ENCODE peak calls at places on chromosomes 3 and 15, in nine cellular contexts. W is cardiac fibroblast; U is stimulated activated CD8-positive, alpha-beta memory T cell treated with anti-CD3 and anti-CD28 coated beads, Interleukin-15, amount 100 ng/mL, for 1 hour; A is EL; M is anterior cingulate cortex; F is HCT116; K is HL-60; H is stimulated activated CD4-positive, alpha-beta T cell treated with anti-CD3 and anti-CD28 coated beads, Interleukin-1b, Interleukin-23, amount 100 ng/mL, for 24 hours; I is astrocyte of the spinal cord. X is an unnamed sample.

GRCh38 chr15:101207867-101208288 is 44.0 kb downstream of the CHSY1 start:
- DNase-seq in U (no peak), F (no peak), I (peak), H (no peak), A (peak), M (no peak), W (peak), K (peak), X (no peak)

GRCh38 chr15:40244961-40245523 is 6.2 kb downstream of the PAK6 start:
- DNase-seq in I (no peak), K (no peak), A (no peak), M (no peak), W (no peak), U (no peak), F (no peak), H (no peak), X (no peak)

GRCh38 chr3:135513106-135514063 is 452.1 kb upstream of the PPP2R3A start:
- DNase-seq in M (no peak), I (peak), W (peak), U (no peak), F (peak), A (peak), H (no peak), K (no peak), X (no peak)

GRCh38 chr3:56923546-56924224 is 121.9 kb upstream of the ARHGEF3 start:
- DNase-seq in K (no peak), A (peak), F (peak), H (no peak), I (peak), W (peak), U (peak), M (no peak), X (no peak)

GRCh38 chr15:81388431-81388760 is 14.4 kb upstream of the TMC3 start:
- DNase-seq in U (no peak), F (no peak), W (no peak), I (no peak), K (no peak), M (no peak), A (no peak), H (no peak), X (no peak)

GRCh38 chr15:25795712-25796111 is 67.4 kb downstream of the ATP10A start:
- DNase-seq in A (no peak), H (no peak), W (no peak), U (no peak), I (no peak), F (no peak), M (no peak), K (no peak), X (no peak)

GRCh38 chr3:122301063-122301462 is 24.0 kb upstream of the CSTA start:
- DNase-seq in M (no peak), I (no peak), K (no peak), H (no peak), W (no peak), U (no peak), A (no peak), F (no peak), X (no peak)

GRCh38 chr3:53704363-53704725 is 141.9 kb downstream of the CHDH start:
- DNase-seq in H (no peak), U (no peak), F (no peak), M (no peak), A (no peak), W (no peak), K (no peak), I (no peak), X (no peak)

GRCh38 chr15:101328001-101328400 is 33.0 kb upstream of the SNRPA1 start:
- DNase-seq in A (no peak), F (no peak), H (no peak), M (no peak), U (no peak), W (no peak), I (no peak), K (no peak), X (no peak)

GRCh38 chr3:58559586-58559985 is 17.6 kb downstream of the FAM107A start:
- DNase-seq in H (no peak), W (no peak), A (no peak), I (no peak), M (no peak), F (no peak), K (no peak), U (no peak), X (no peak)

GRCh38 chr3:138875754-138876664 is 41.3 kb upstream of the PIK3CB start:
- DNase-seq in M (no peak), H (no peak), A (no peak), U (no peak), W (peak), I (no peak), K (peak), F (no peak), X (no peak)

GRCh38 chr3:196055267-196055666 is 26.6 kb downstream of the TFRC start:
- DNase-seq in M (no peak), I (no peak), F (no peak), H (no peak), K (no peak), U (no peak), A (no peak), W (no peak), X (no peak)

GRCh38 chr3:107116251-107116650 is 261.0 kb upstream of the CCDC54 start:
- DNase-seq in W (no peak), I (no peak), U (no peak), F (no peak), A (no peak), M (no peak), K (no peak), H (no peak), X (no peak)

GRCh38 chr3:143731776-143732175 is 116.5 kb downstream of the SLC9A9 start:
- DNase-seq in W (no peak), U (no peak), I (no peak), F (no peak), H (no peak), A (no peak), K (no peak), M (no peak), X (no peak)

GRCh38 chr15:93072440-93073394 is 16.3 kb downstream of the RGMA start:
- DNase-seq in W (peak), A (peak), H (no peak), K (no peak), I (peak), U (no peak), M (no peak), F (peak), X (no peak)

GRCh38 chr15:88636039-88636438 is 2.8 kb upstream of the ISG20 start:
- DNase-seq in A (no peak), U (no peak), W (no peak), F (peak), K (no peak), H (peak), M (no peak), I (no peak), X (no peak)

GRCh38 chr3:28867836-28868235 is 413.0 kb upstream of the RBMS3 start:
- DNase-seq in U (no peak), K (no peak), F (no peak), I (no peak), A (no peak), M (no peak), W (no peak), H (no peak), X (no peak)

GRCh38 chr15:82533801-82534200 is 6.5 kb downstream of the RPS17 start:
- DNase-seq in W (no peak), M (no peak), I (no peak), U (no peak), K (no peak), A (no peak), H (no peak), F (no peak), X (no peak)

GRCh38 chr15:62770752-62771151 is 271.8 kb upstream of the TPM1 start:
- DNase-seq in U (no peak), I (peak), M (no peak), A (peak), K (no peak), W (peak), H (no peak), F (peak), X (no peak)

GRCh38 chr3:171044828-171045793 is 18.6 kb upstream of the SLC2A2 start:
- DNase-seq in W (peak), F (no peak), H (no peak), I (peak), U (no peak), A (peak), K (no peak), M (no peak), X (no peak)

GRCh38 chr3:23712656-23713559 is 92.8 kb upstream of the UBE2E1 start:
- DNase-seq in M (peak), H (no peak), U (no peak), A (peak), I (peak), W (peak), F (no peak), K (no peak), X (no peak)

GRCh38 chr3:97954193-97954827 is 17.9 kb downstream of the RIOX2 start:
- DNase-seq in K (no peak), A (no peak), F (no peak), W (no peak), M (no peak), I (no peak), U (no peak), H (no peak), X (no peak)

GRCh38 chr3:61114316-61114953 is 136.8 kb downstream of the FHIT start:
- DNase-seq in U (no peak), W (no peak), K (no peak), M (no peak), H (no peak), I (no peak), F (no peak), A (no peak), X (no peak)

GRCh38 chr3:138455801-138456716 is 21.6 kb downstream of the ESYT3 start:
- DNase-seq in I (no peak), M (no peak), K (no peak), H (no peak), W (peak), U (no peak), F (no peak), A (peak), X (no peak)

GRCh38 chr3:170357920-170358854 is 672 bp downstream of the SKIL start:
- DNase-seq in W (peak), F (no peak), A (peak), M (peak), K (peak), H (peak), I (peak), U (peak), X (peak)